ENCODE peak calls at places on chromosomes 13 and 19, in ten cellular contexts. One of them, this sample, is unnamed.
A peak's percentile ranks its signal among the peaks of the same experiment; 100 is the strongest.

GRCh38 chr13:25727250-25727649 is 324.6 kb downstream of the SHISA2 start:
- DNase-seq in kidney epithelial cell: no peak
- DNase-seq in AG10803: no peak
- DNase-seq in H7: no peak
- DNase-seq in thyroid gland: no peak
- DNase-seq in PC-9: no peak
- DNase-seq in posterior cingulate gyrus: no peak
- DNase-seq in mucosa of descending colon: peak; percentile 15
- DNase-seq in osteocyte: no peak
- DNase-seq in HEK293T: no peak
- DNase-seq in this sample: no peak

GRCh38 chr13:25473864-25474263 is 102.1 kb downstream of the ATP8A2 start:
- DNase-seq in kidney epithelial cell: peak; percentile 29
- DNase-seq in AG10803: no peak
- DNase-seq in H7: no peak
- DNase-seq in thyroid gland: no peak
- DNase-seq in PC-9: no peak
- DNase-seq in posterior cingulate gyrus: no peak
- DNase-seq in mucosa of descending colon: no peak
- DNase-seq in osteocyte: no peak
- DNase-seq in HEK293T: no peak
- DNase-seq in this sample: no peak

GRCh38 chr19:41886761-41887710 is 4.1 kb downstream of the ARHGEF1 start:
- DNase-seq in kidney epithelial cell: no peak
- DNase-seq in AG10803: no peak
- DNase-seq in H7: no peak
- DNase-seq in thyroid gland: no peak
- DNase-seq in PC-9: no peak
- DNase-seq in posterior cingulate gyrus: no peak
- DNase-seq in mucosa of descending colon: no peak
- DNase-seq in osteocyte: no peak
- DNase-seq in HEK293T: no peak
- DNase-seq in this sample: peak; percentile 82

GRCh38 chr13:48066310-48066989 is 28.5 kb downstream of the MED4 start:
- DNase-seq in kidney epithelial cell: no peak
- DNase-seq in AG10803: peak; percentile 30
- DNase-seq in H7: no peak
- DNase-seq in thyroid gland: no peak
- DNase-seq in PC-9: no peak
- DNase-seq in posterior cingulate gyrus: no peak
- DNase-seq in mucosa of descending colon: no peak
- DNase-seq in osteocyte: no peak
- DNase-seq in HEK293T: no peak
- DNase-seq in this sample: no peak

GRCh38 chr13:43666403-43666802 is 120.4 kb downstream of the ENOX1 start:
- DNase-seq in kidney epithelial cell: no peak
- DNase-seq in AG10803: no peak
- DNase-seq in H7: no peak
- DNase-seq in thyroid gland: no peak
- DNase-seq in PC-9: no peak
- DNase-seq in posterior cingulate gyrus: no peak
- DNase-seq in mucosa of descending colon: peak; percentile 39
- DNase-seq in osteocyte: no peak
- DNase-seq in HEK293T: no peak
- DNase-seq in this sample: no peak

GRCh38 chr19:1675633-1676350 is 23.4 kb upstream of the TCF3 start:
- DNase-seq in kidney epithelial cell: no peak
- DNase-seq in AG10803: no peak
- DNase-seq in H7: peak; percentile 85
- DNase-seq in thyroid gland: no peak
- DNase-seq in PC-9: no peak
- DNase-seq in posterior cingulate gyrus: no peak
- DNase-seq in mucosa of descending colon: no peak
- DNase-seq in osteocyte: no peak
- DNase-seq in HEK293T: no peak
- DNase-seq in this sample: no peak

GRCh38 chr19:6126335-6126974 is 9.0 kb upstream of the ACSBG2 start:
- DNase-seq in kidney epithelial cell: peak; percentile 12
- DNase-seq in AG10803: peak; percentile 67
- DNase-seq in H7: peak; percentile 52
- DNase-seq in thyroid gland: no peak
- DNase-seq in PC-9: peak; percentile 74
- DNase-seq in posterior cingulate gyrus: no peak
- DNase-seq in mucosa of descending colon: peak; percentile 8
- DNase-seq in osteocyte: no peak
- DNase-seq in HEK293T: peak; percentile 66
- DNase-seq in this sample: no peak

GRCh38 chr19:16000024-16000687 is 51.3 kb downstream of the OR10H4 start:
- DNase-seq in kidney epithelial cell: no peak
- DNase-seq in AG10803: no peak
- DNase-seq in H7: no peak
- DNase-seq in thyroid gland: no peak
- DNase-seq in PC-9: no peak
- DNase-seq in posterior cingulate gyrus: no peak
- DNase-seq in mucosa of descending colon: no peak
- DNase-seq in osteocyte: peak; percentile 56
- DNase-seq in HEK293T: no peak
- DNase-seq in this sample: no peak

GRCh38 chr13:22168437-22168836 is 497.6 kb downstream of the FGF9 start:
- DNase-seq in kidney epithelial cell: no peak
- DNase-seq in AG10803: no peak
- DNase-seq in H7: no peak
- DNase-seq in thyroid gland: no peak
- DNase-seq in PC-9: no peak
- DNase-seq in posterior cingulate gyrus: no peak
- DNase-seq in mucosa of descending colon: no peak
- DNase-seq in osteocyte: no peak
- DNase-seq in HEK293T: no peak
- DNase-seq in this sample: no peak

GRCh38 chr19:4357921-4358326 is 14.6 kb downstream of the MPND start:
- DNase-seq in kidney epithelial cell: no peak
- DNase-seq in AG10803: no peak
- DNase-seq in H7: peak; percentile 58
- DNase-seq in thyroid gland: no peak
- DNase-seq in PC-9: no peak
- DNase-seq in posterior cingulate gyrus: no peak
- DNase-seq in mucosa of descending colon: no peak
- DNase-seq in osteocyte: no peak
- DNase-seq in HEK293T: no peak
- DNase-seq in this sample: no peak

GRCh38 chr19:35069706-35070105 is 28.2 kb downstream of the HPN start:
- DNase-seq in kidney epithelial cell: no peak
- DNase-seq in AG10803: peak; percentile 4
- DNase-seq in H7: no peak
- DNase-seq in thyroid gland: no peak
- DNase-seq in PC-9: no peak
- DNase-seq in posterior cingulate gyrus: no peak
- DNase-seq in mucosa of descending colon: no peak
- DNase-seq in osteocyte: no peak
- DNase-seq in HEK293T: no peak
- DNase-seq in this sample: no peak

GRCh38 chr13:20473888-20474287 is 51.8 kb downstream of the CRYL1 start:
- DNase-seq in kidney epithelial cell: no peak
- DNase-seq in AG10803: no peak
- DNase-seq in H7: no peak
- DNase-seq in thyroid gland: no peak
- DNase-seq in PC-9: no peak
- DNase-seq in posterior cingulate gyrus: no peak
- DNase-seq in mucosa of descending colon: no peak
- DNase-seq in osteocyte: no peak
- DNase-seq in HEK293T: no peak
- DNase-seq in this sample: no peak

GRCh38 chr13:26475176-26476110 is 82.0 kb upstream of the WASF3 start:
- DNase-seq in kidney epithelial cell: no peak
- DNase-seq in AG10803: no peak
- DNase-seq in H7: peak; percentile 69
- DNase-seq in thyroid gland: no peak
- DNase-seq in PC-9: no peak
- DNase-seq in posterior cingulate gyrus: no peak
- DNase-seq in mucosa of descending colon: no peak
- DNase-seq in osteocyte: peak; percentile 66
- DNase-seq in HEK293T: no peak
- DNase-seq in this sample: no peak

GRCh38 chr13:73880365-73880764 is 253.8 kb downstream of the KLF12 start:
- DNase-seq in kidney epithelial cell: no peak
- DNase-seq in AG10803: peak; percentile 2
- DNase-seq in H7: no peak
- DNase-seq in thyroid gland: no peak
- DNase-seq in PC-9: no peak
- DNase-seq in posterior cingulate gyrus: no peak
- DNase-seq in mucosa of descending colon: no peak
- DNase-seq in osteocyte: no peak
- DNase-seq in HEK293T: peak; percentile 47
- DNase-seq in this sample: no peak